ENCODE peak calls at places on chromosomes 4 and X, in five cellular contexts. One of them, this sample, is unnamed.

GRCh38 chr4:19473569-19473968 is 778.1 kb upstream of the SLIT2 start:
- DNase-seq in PC-9: no peak
- DNase-seq in cardiac fibroblast: no peak
- DNase-seq in psoas muscle: no peak
- DNase-seq in fibroblast of pulmonary artery: peak
- DNase-seq in this sample: no peak

GRCh38 chr4:16029329-16029728 is 54.5 kb downstream of the PROM1 start:
- DNase-seq in psoas muscle: no peak
- DNase-seq in PC-9: no peak
- DNase-seq in cardiac fibroblast: peak
- DNase-seq in fibroblast of pulmonary artery: peak
- DNase-seq in this sample: no peak

GRCh38 chr4:48247142-48247877 is 22.3 kb downstream of the TEC start:
- DNase-seq in psoas muscle: no peak
- DNase-seq in fibroblast of pulmonary artery: peak
- DNase-seq in PC-9: no peak
- DNase-seq in cardiac fibroblast: peak
- DNase-seq in this sample: no peak

GRCh38 chr4:6680372-6681034 is 13.2 kb upstream of the S100P start:
- DNase-seq in PC-9: no peak
- DNase-seq in cardiac fibroblast: no peak
- DNase-seq in fibroblast of pulmonary artery: no peak
- DNase-seq in psoas muscle: no peak
- DNase-seq in this sample: no peak

GRCh38 chr4:160825644-160826338 is 1338.0 kb downstream of the FSTL5 start:
- DNase-seq in cardiac fibroblast: no peak
- DNase-seq in fibroblast of pulmonary artery: no peak
- DNase-seq in PC-9: no peak
- DNase-seq in psoas muscle: no peak
- DNase-seq in this sample: no peak

GRCh38 chr4:8615921-8616787 is 23.6 kb downstream of the CPZ start:
- DNase-seq in cardiac fibroblast: no peak
- DNase-seq in PC-9: no peak
- DNase-seq in psoas muscle: peak
- DNase-seq in fibroblast of pulmonary artery: no peak
- DNase-seq in this sample: no peak

GRCh38 chr4:107094332-107094731 is 58.2 kb upstream of the DKK2 start:
- DNase-seq in cardiac fibroblast: peak
- DNase-seq in psoas muscle: no peak
- DNase-seq in fibroblast of pulmonary artery: peak
- DNase-seq in PC-9: no peak
- DNase-seq in this sample: no peak

GRCh38 chr4:71944956-71945355 is 86.8 kb upstream of the NPFFR2 start:
- DNase-seq in psoas muscle: no peak
- DNase-seq in fibroblast of pulmonary artery: peak
- DNase-seq in cardiac fibroblast: peak
- DNase-seq in PC-9: no peak
- DNase-seq in this sample: no peak

GRCh38 chrX:46957299-46957698 is 45.1 kb downstream of the JADE3 start:
- DNase-seq in PC-9: no peak
- DNase-seq in fibroblast of pulmonary artery: no peak
- DNase-seq in cardiac fibroblast: no peak
- DNase-seq in psoas muscle: no peak
- DNase-seq in this sample: no peak

GRCh38 chrX:42615161-42615563 is 162.8 kb downstream of the PPP1R2C start:
- DNase-seq in PC-9: no peak
- DNase-seq in cardiac fibroblast: no peak
- DNase-seq in psoas muscle: no peak
- DNase-seq in fibroblast of pulmonary artery: peak
- DNase-seq in this sample: no peak

GRCh38 chrX:21972721-21973120 is 32.2 kb downstream of the SMS start:
- DNase-seq in fibroblast of pulmonary artery: peak
- DNase-seq in cardiac fibroblast: peak
- DNase-seq in psoas muscle: no peak
- DNase-seq in PC-9: peak
- DNase-seq in this sample: no peak

GRCh38 chr4:2962614-2963184 is 507 bp downstream of the NOP14 start:
- DNase-seq in cardiac fibroblast: peak
- DNase-seq in PC-9: peak
- DNase-seq in psoas muscle: no peak
- DNase-seq in fibroblast of pulmonary artery: peak
- DNase-seq in this sample: peak

GRCh38 chr4:20589436-20589835 is 110.8 kb upstream of the PACRGL start:
- DNase-seq in PC-9: no peak
- DNase-seq in fibroblast of pulmonary artery: no peak
- DNase-seq in cardiac fibroblast: no peak
- DNase-seq in psoas muscle: no peak
- DNase-seq in this sample: no peak

GRCh38 chrX:46574337-46574940 is 874 bp downstream of the CHST7 start:
- DNase-seq in PC-9: no peak
- DNase-seq in psoas muscle: peak
- DNase-seq in cardiac fibroblast: peak
- DNase-seq in fibroblast of pulmonary artery: no peak
- DNase-seq in this sample: peak

GRCh38 chr4:98706200-98706813 is 47.9 kb upstream of the TSPAN5 start:
- DNase-seq in cardiac fibroblast: no peak
- DNase-seq in PC-9: no peak
- DNase-seq in psoas muscle: no peak
- DNase-seq in fibroblast of pulmonary artery: no peak
- DNase-seq in this sample: no peak

GRCh38 chr4:152045781-152046571 is 285.2 kb upstream of the GATB start:
- DNase-seq in fibroblast of pulmonary artery: peak
- DNase-seq in PC-9: peak
- DNase-seq in cardiac fibroblast: no peak
- DNase-seq in psoas muscle: peak
- DNase-seq in this sample: peak

GRCh38 chr4:76987153-76987562 is 37.6 kb downstream of the SEPTIN11 start:
- DNase-seq in cardiac fibroblast: peak
- DNase-seq in psoas muscle: no peak
- DNase-seq in fibroblast of pulmonary artery: peak
- DNase-seq in PC-9: no peak
- DNase-seq in this sample: no peak

GRCh38 chr4:76982638-76983579 is 33.4 kb downstream of the SEPTIN11 start:
- DNase-seq in cardiac fibroblast: no peak
- DNase-seq in fibroblast of pulmonary artery: peak
- DNase-seq in psoas muscle: no peak
- DNase-seq in PC-9: no peak
- DNase-seq in this sample: no peak

GRCh38 chr4:76981649-76982048 is 32.1 kb downstream of the SEPTIN11 start:
- DNase-seq in PC-9: no peak
- DNase-seq in psoas muscle: no peak
- DNase-seq in fibroblast of pulmonary artery: peak
- DNase-seq in cardiac fibroblast: peak
- DNase-seq in this sample: no peak

GRCh38 chr4:76984788-76985211 is 35.2 kb downstream of the SEPTIN11 start:
- DNase-seq in psoas muscle: peak
- DNase-seq in cardiac fibroblast: peak
- DNase-seq in PC-9: no peak
- DNase-seq in fibroblast of pulmonary artery: peak
- DNase-seq in this sample: no peak

DNA sequence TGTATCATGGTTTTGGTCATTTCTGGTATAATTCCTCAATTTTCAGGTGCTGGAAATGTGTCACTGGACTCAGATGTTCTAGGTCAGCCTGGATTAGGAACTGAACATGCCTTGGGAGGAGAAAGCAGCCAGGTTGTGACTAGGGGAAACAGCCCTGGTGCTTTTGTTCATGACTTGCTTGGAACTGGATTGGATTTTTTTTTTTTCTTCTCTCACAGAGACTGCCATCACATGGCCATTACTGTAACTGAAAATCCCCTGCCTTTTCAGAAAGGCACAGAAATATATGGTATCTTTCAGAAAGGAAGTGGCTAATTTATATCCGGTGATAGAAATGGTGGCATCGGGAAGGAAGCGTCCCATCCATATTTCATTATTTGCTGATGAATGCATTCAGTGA is 34.6 kb downstream of the SEPTIN11 start:
- DNase-seq in fibroblast of pulmonary artery: peak
- DNase-seq in PC-9: no peak
- DNase-seq in cardiac fibroblast: peak
- DNase-seq in psoas muscle: no peak
- DNase-seq in this sample: no peak
- H3K4me3 ChIP-seq in fibroblast of pulmonary artery: no peak
- H3K4me3 ChIP-seq in PC-9: no peak
- H3K4me3 ChIP-seq in cardiac fibroblast: no peak
- H3K4me3 ChIP-seq in psoas muscle: no peak
- H3K4me3 ChIP-seq in this sample: no peak

DNA sequence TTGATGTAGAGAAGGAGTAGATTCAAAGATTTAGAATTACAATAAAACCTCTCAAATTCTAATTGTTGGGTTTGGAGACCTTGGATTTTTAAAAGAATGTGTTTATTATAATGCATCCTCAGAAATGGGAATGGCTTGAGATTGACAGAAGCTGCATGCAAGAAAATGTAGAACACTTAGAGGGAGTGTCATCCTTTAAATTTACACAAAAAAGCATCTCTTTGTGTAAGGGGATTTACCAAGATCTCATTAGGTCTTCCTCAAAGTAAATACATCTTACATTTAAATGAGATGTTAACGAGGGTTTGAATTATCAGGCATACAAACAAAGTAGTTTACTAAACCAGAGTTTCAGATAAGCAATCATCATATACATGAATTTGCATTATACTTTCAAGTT is 615.0 kb downstream of the FAM133A start:
- DNase-seq in PC-9: no peak
- DNase-seq in cardiac fibroblast: no peak
- DNase-seq in psoas muscle: no peak
- DNase-seq in fibroblast of pulmonary artery: no peak
- DNase-seq in this sample: no peak
- H3K4me3 ChIP-seq in PC-9: no peak
- H3K4me3 ChIP-seq in cardiac fibroblast: no peak
- H3K4me3 ChIP-seq in psoas muscle: no peak
- H3K4me3 ChIP-seq in fibroblast of pulmonary artery: no peak
- H3K4me3 ChIP-seq in this sample: no peak

GRCh38 chrX:7149421-7149820 is 1.5 kb upstream of the PUDP start:
- DNase-seq in fibroblast of pulmonary artery: no peak
- DNase-seq in psoas muscle: no peak
- DNase-seq in cardiac fibroblast: no peak
- DNase-seq in PC-9: no peak
- DNase-seq in this sample: no peak
- H3K4me3 ChIP-seq in fibroblast of pulmonary artery: no peak
- H3K4me3 ChIP-seq in psoas muscle: no peak
- H3K4me3 ChIP-seq in cardiac fibroblast: no peak
- H3K4me3 ChIP-seq in PC-9: no peak
- H3K4me3 ChIP-seq in this sample: no peak

GRCh38 chrX:34653811-34654210 is 3.3 kb downstream of the TMEM47 start:
- DNase-seq in PC-9: no peak
- DNase-seq in cardiac fibroblast: peak
- DNase-seq in psoas muscle: no peak
- DNase-seq in fibroblast of pulmonary artery: peak
- DNase-seq in this sample: no peak
- H3K4me3 ChIP-seq in PC-9: no peak
- H3K4me3 ChIP-seq in cardiac fibroblast: no peak
- H3K4me3 ChIP-seq in psoas muscle: peak
- H3K4me3 ChIP-seq in fibroblast of pulmonary artery: peak
- H3K4me3 ChIP-seq in this sample: peak

DNA sequence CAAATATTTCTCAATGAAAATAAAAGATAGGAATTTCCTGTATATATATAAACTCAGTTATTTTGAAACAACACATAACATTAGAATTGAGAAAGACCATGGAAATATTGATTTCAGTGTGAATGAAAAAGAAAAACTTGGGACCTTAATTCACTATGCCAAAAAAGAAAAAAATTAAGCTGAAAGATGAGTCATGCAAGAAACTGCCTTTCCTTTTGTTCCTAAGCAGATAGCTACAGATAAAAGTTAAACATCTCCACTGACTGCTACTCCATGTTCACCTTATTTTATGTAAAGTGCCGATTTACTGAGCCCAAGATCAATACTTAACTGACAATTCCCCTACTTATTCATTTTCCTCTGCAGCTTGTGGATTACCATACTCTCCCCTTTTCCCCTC is 40.3 kb upstream of the YTHDC1 start:
- DNase-seq in PC-9: no peak
- DNase-seq in cardiac fibroblast: no peak
- DNase-seq in fibroblast of pulmonary artery: no peak
- DNase-seq in psoas muscle: no peak
- DNase-seq in this sample: no peak
- H3K4me3 ChIP-seq in PC-9: no peak
- H3K4me3 ChIP-seq in cardiac fibroblast: no peak
- H3K4me3 ChIP-seq in fibroblast of pulmonary artery: no peak
- H3K4me3 ChIP-seq in psoas muscle: no peak
- H3K4me3 ChIP-seq in this sample: no peak

GRCh38 chr4:1002631-1003251 is 8.7 kb upstream of the FGFRL1 start:
- DNase-seq in fibroblast of pulmonary artery: no peak
- DNase-seq in psoas muscle: no peak
- DNase-seq in cardiac fibroblast: no peak
- DNase-seq in PC-9: no peak
- DNase-seq in this sample: no peak

GRCh38 chr4:1004557-1005485 is 6.6 kb upstream of the FGFRL1 start:
- DNase-seq in fibroblast of pulmonary artery: no peak
- DNase-seq in PC-9: no peak
- DNase-seq in cardiac fibroblast: no peak
- DNase-seq in psoas muscle: no peak
- DNase-seq in this sample: no peak

GRCh38 chr4:1004071-1004418 is 7.4 kb upstream of the FGFRL1 start:
- DNase-seq in PC-9: no peak
- DNase-seq in fibroblast of pulmonary artery: no peak
- DNase-seq in cardiac fibroblast: no peak
- DNase-seq in psoas muscle: no peak
- DNase-seq in this sample: no peak

GRCh38 chr4:1002131-1002630 is 9.0 kb upstream of the SLC26A1 start:
- DNase-seq in fibroblast of pulmonary artery: peak
- DNase-seq in cardiac fibroblast: no peak
- DNase-seq in psoas muscle: peak
- DNase-seq in PC-9: no peak
- DNase-seq in this sample: peak

DNA sequence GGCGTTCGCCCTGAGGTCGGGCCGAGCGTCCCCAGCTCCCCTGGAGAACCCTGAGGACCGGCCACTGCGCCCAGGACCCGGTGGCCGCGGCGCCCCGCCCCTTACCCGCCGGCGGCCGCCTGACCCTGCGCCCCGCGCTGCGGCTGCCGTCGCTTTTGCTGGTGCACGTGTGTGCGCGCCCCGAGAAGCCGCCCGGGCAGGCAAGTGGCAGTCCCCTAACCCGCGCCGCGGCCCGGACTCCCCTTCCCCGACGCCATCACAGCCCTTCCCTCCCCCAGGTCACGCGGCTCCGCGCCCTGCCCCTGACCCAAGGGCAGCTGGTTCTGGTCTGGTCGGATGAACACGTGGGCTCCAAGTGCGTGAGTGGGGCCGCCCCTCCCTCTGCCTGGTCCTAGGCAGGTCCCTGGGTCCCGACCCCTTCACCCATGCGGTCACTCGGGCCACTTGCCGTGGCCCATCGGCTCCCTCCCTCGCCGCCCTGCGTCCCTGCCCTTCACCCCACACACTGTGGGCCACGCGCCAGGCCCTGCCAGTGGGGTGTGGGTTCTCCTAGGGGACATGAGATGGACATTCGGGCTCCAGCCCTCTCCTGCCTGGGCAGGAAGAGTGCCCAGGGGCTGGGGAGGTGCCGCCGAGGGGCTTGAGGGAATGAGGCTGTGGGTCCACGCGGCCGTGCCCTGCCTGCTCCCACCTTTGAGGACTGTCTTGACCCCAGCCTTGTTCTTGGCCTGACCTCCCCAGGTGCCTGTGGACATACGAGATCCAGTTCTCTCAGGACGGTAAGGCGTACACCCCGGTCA is 8.0 kb upstream of the FGFRL1 start:
- DNase-seq in psoas muscle: no peak
- DNase-seq in PC-9: no peak
- DNase-seq in fibroblast of pulmonary artery: no peak
- DNase-seq in cardiac fibroblast: no peak
- DNase-seq in this sample: no peak
- H3K4me3 ChIP-seq in psoas muscle: no peak
- H3K4me3 ChIP-seq in PC-9: no peak
- H3K4me3 ChIP-seq in fibroblast of pulmonary artery: no peak
- H3K4me3 ChIP-seq in cardiac fibroblast: no peak
- H3K4me3 ChIP-seq in this sample: no peak

GRCh38 chr4:118281611-118282442 is 71.0 kb downstream of the PRSS12 start:
- DNase-seq in fibroblast of pulmonary artery: peak
- DNase-seq in psoas muscle: peak
- DNase-seq in PC-9: no peak
- DNase-seq in cardiac fibroblast: peak
- DNase-seq in this sample: no peak
- H3K4me3 ChIP-seq in fibroblast of pulmonary artery: no peak
- H3K4me3 ChIP-seq in psoas muscle: no peak
- H3K4me3 ChIP-seq in PC-9: no peak
- H3K4me3 ChIP-seq in cardiac fibroblast: no peak
- H3K4me3 ChIP-seq in this sample: no peak

This sample was measured in lower lobe of right lung.